ENCODE peak calls at places on chromosome 10, in nine cellular contexts. One of them, this sample, is unnamed.

GRCh38 chr10:60917331-60918280 is 26.4 kb downstream of the RHOBTB1 start:
- DNase-seq in ACHN: no peak
- DNase-seq in lower lobe of right lung: no peak
- DNase-seq in right cardiac atrium: no peak
- DNase-seq in T-helper 2 cell: no peak
- DNase-seq in renal cortical epithelial cell: peak
- DNase-seq in GM23338: no peak
- DNase-seq in hippocampal formation: no peak
- DNase-seq in ELF-1: no peak
- DNase-seq in this sample: no peak

GRCh38 chr10:116548301-116548700 is 2.6 kb downstream of the PNLIP start:
- DNase-seq in ACHN: no peak
- DNase-seq in lower lobe of right lung: no peak
- DNase-seq in right cardiac atrium: no peak
- DNase-seq in T-helper 2 cell: no peak
- DNase-seq in renal cortical epithelial cell: no peak
- DNase-seq in GM23338: no peak
- DNase-seq in hippocampal formation: no peak
- DNase-seq in ELF-1: no peak
- DNase-seq in this sample: no peak

GRCh38 chr10:98134431-98135221 is at the start of gene R3HCC1L:
- DNase-seq in ACHN: peak
- DNase-seq in lower lobe of right lung: peak
- DNase-seq in right cardiac atrium: peak
- DNase-seq in T-helper 2 cell: peak
- DNase-seq in renal cortical epithelial cell: peak
- DNase-seq in GM23338: peak
- DNase-seq in hippocampal formation: peak
- DNase-seq in ELF-1: peak
- DNase-seq in this sample: peak

GRCh38 chr10:33860994-33861393 is 526.5 kb upstream of the NRP1 start:
- DNase-seq in ACHN: no peak
- DNase-seq in lower lobe of right lung: no peak
- DNase-seq in right cardiac atrium: no peak
- DNase-seq in T-helper 2 cell: no peak
- DNase-seq in renal cortical epithelial cell: no peak
- DNase-seq in GM23338: no peak
- DNase-seq in hippocampal formation: no peak
- DNase-seq in ELF-1: no peak
- DNase-seq in this sample: no peak

GRCh38 chr10:24958701-24959392 is 6.4 kb upstream of the PRTFDC1 start:
- DNase-seq in ACHN: no peak
- DNase-seq in lower lobe of right lung: no peak
- DNase-seq in right cardiac atrium: peak
- DNase-seq in T-helper 2 cell: no peak
- DNase-seq in renal cortical epithelial cell: peak
- DNase-seq in GM23338: no peak
- DNase-seq in hippocampal formation: peak
- DNase-seq in ELF-1: no peak
- DNase-seq in this sample: no peak

GRCh38 chr10:71347587-71348395 is 28.7 kb downstream of the SLC29A3 start:
- DNase-seq in ACHN: no peak
- DNase-seq in lower lobe of right lung: no peak
- DNase-seq in right cardiac atrium: no peak
- DNase-seq in T-helper 2 cell: no peak
- DNase-seq in renal cortical epithelial cell: no peak
- DNase-seq in GM23338: no peak
- DNase-seq in hippocampal formation: no peak
- DNase-seq in ELF-1: no peak
- DNase-seq in this sample: no peak

GRCh38 chr10:48224979-48225560 is 49.4 kb downstream of the FRMPD2 start:
- DNase-seq in ACHN: no peak
- DNase-seq in lower lobe of right lung: no peak
- DNase-seq in right cardiac atrium: no peak
- DNase-seq in T-helper 2 cell: no peak
- DNase-seq in renal cortical epithelial cell: peak
- DNase-seq in GM23338: no peak
- DNase-seq in hippocampal formation: no peak
- DNase-seq in ELF-1: no peak
- DNase-seq in this sample: no peak

GRCh38 chr10:71036279-71036535 is 147.8 kb upstream of the PCBD1 start:
- DNase-seq in ACHN: no peak
- DNase-seq in lower lobe of right lung: no peak
- DNase-seq in right cardiac atrium: no peak
- DNase-seq in T-helper 2 cell: no peak
- DNase-seq in renal cortical epithelial cell: no peak
- DNase-seq in GM23338: no peak
- DNase-seq in hippocampal formation: no peak
- DNase-seq in ELF-1: no peak
- DNase-seq in this sample: no peak

GRCh38 chr10:103733002-103733419 is 122.4 kb downstream of the SH3PXD2A start:
- DNase-seq in ACHN: no peak
- DNase-seq in lower lobe of right lung: no peak
- DNase-seq in right cardiac atrium: no peak
- DNase-seq in T-helper 2 cell: no peak
- DNase-seq in renal cortical epithelial cell: no peak
- DNase-seq in GM23338: no peak
- DNase-seq in hippocampal formation: no peak
- DNase-seq in ELF-1: peak
- DNase-seq in this sample: no peak

GRCh38 chr10:121753726-121754476 is 155.7 kb upstream of the FGFR2 start:
- DNase-seq in ACHN: peak
- DNase-seq in lower lobe of right lung: no peak
- DNase-seq in right cardiac atrium: no peak
- DNase-seq in T-helper 2 cell: no peak
- DNase-seq in renal cortical epithelial cell: peak
- DNase-seq in GM23338: peak
- DNase-seq in hippocampal formation: no peak
- DNase-seq in ELF-1: no peak
- DNase-seq in this sample: peak

GRCh38 chr10:15759265-15759664 is 39.5 kb upstream of the ITGA8 start:
- DNase-seq in ACHN: no peak
- DNase-seq in lower lobe of right lung: no peak
- DNase-seq in right cardiac atrium: no peak
- DNase-seq in T-helper 2 cell: no peak
- DNase-seq in renal cortical epithelial cell: no peak
- DNase-seq in GM23338: no peak
- DNase-seq in hippocampal formation: no peak
- DNase-seq in ELF-1: no peak
- DNase-seq in this sample: no peak

GRCh38 chr10:19783721-19784120 is 32.5 kb upstream of the PLXDC2 start:
- DNase-seq in ACHN: no peak
- DNase-seq in lower lobe of right lung: no peak
- DNase-seq in right cardiac atrium: no peak
- DNase-seq in T-helper 2 cell: no peak
- DNase-seq in renal cortical epithelial cell: no peak
- DNase-seq in GM23338: peak
- DNase-seq in hippocampal formation: no peak
- DNase-seq in ELF-1: no peak
- DNase-seq in this sample: no peak

GRCh38 chr10:4344544-4344994 is 481.4 kb upstream of the AKR1E2 start:
- DNase-seq in ACHN: peak
- DNase-seq in lower lobe of right lung: peak
- DNase-seq in right cardiac atrium: peak
- DNase-seq in T-helper 2 cell: no peak
- DNase-seq in renal cortical epithelial cell: peak
- DNase-seq in GM23338: peak
- DNase-seq in hippocampal formation: no peak
- DNase-seq in ELF-1: peak
- DNase-seq in this sample: peak

GRCh38 chr10:71408436-71409225 is 11.9 kb downstream of the CDH23 start:
- DNase-seq in ACHN: no peak
- DNase-seq in lower lobe of right lung: no peak
- DNase-seq in right cardiac atrium: no peak
- DNase-seq in T-helper 2 cell: no peak
- DNase-seq in renal cortical epithelial cell: no peak
- DNase-seq in GM23338: no peak
- DNase-seq in hippocampal formation: no peak
- DNase-seq in ELF-1: no peak
- DNase-seq in this sample: no peak

GRCh38 chr10:14645239-14645960 is 129.3 kb downstream of the FAM107B start:
- DNase-seq in ACHN: no peak
- DNase-seq in lower lobe of right lung: no peak
- DNase-seq in right cardiac atrium: no peak
- DNase-seq in T-helper 2 cell: no peak
- DNase-seq in renal cortical epithelial cell: no peak
- DNase-seq in GM23338: no peak
- DNase-seq in hippocampal formation: no peak
- DNase-seq in ELF-1: no peak
- DNase-seq in this sample: no peak

GRCh38 chr10:12835709-12836108 is 165.8 kb downstream of the CCDC3 start:
- DNase-seq in ACHN: peak
- DNase-seq in lower lobe of right lung: no peak
- DNase-seq in right cardiac atrium: no peak
- DNase-seq in T-helper 2 cell: no peak
- DNase-seq in renal cortical epithelial cell: peak
- DNase-seq in GM23338: no peak
- DNase-seq in hippocampal formation: no peak
- DNase-seq in ELF-1: no peak
- DNase-seq in this sample: no peak

GRCh38 chr10:49387029-49387428 is 8.9 kb downstream of the DRGX start:
- DNase-seq in ACHN: no peak
- DNase-seq in lower lobe of right lung: no peak
- DNase-seq in right cardiac atrium: no peak
- DNase-seq in T-helper 2 cell: no peak
- DNase-seq in renal cortical epithelial cell: no peak
- DNase-seq in GM23338: no peak
- DNase-seq in hippocampal formation: no peak
- DNase-seq in ELF-1: no peak
- DNase-seq in this sample: no peak

GRCh38 chr10:86191166-86191565 is 175.4 kb downstream of the GRID1 start:
- DNase-seq in ACHN: no peak
- DNase-seq in lower lobe of right lung: no peak
- DNase-seq in right cardiac atrium: no peak
- DNase-seq in T-helper 2 cell: no peak
- DNase-seq in renal cortical epithelial cell: no peak
- DNase-seq in GM23338: no peak
- DNase-seq in hippocampal formation: no peak
- DNase-seq in ELF-1: no peak
- DNase-seq in this sample: no peak

GRCh38 chr10:69473304-69473985 is 22.2 kb downstream of the TSPAN15 start:
- DNase-seq in ACHN: no peak
- DNase-seq in lower lobe of right lung: peak
- DNase-seq in right cardiac atrium: no peak
- DNase-seq in T-helper 2 cell: no peak
- DNase-seq in renal cortical epithelial cell: no peak
- DNase-seq in GM23338: no peak
- DNase-seq in hippocampal formation: no peak
- DNase-seq in ELF-1: no peak
- DNase-seq in this sample: no peak

GRCh38 chr10:103881420-103882284 is 26.3 kb upstream of the SH3PXD2A start:
- DNase-seq in ACHN: no peak
- DNase-seq in lower lobe of right lung: no peak
- DNase-seq in right cardiac atrium: no peak
- DNase-seq in T-helper 2 cell: no peak
- DNase-seq in renal cortical epithelial cell: no peak
- DNase-seq in GM23338: no peak
- DNase-seq in hippocampal formation: no peak
- DNase-seq in ELF-1: no peak
- DNase-seq in this sample: no peak

GRCh38 chr10:128526793-128527375 is 400.7 kb upstream of the MKI67 start:
- DNase-seq in ACHN: no peak
- DNase-seq in lower lobe of right lung: no peak
- DNase-seq in right cardiac atrium: no peak
- DNase-seq in T-helper 2 cell: no peak
- DNase-seq in renal cortical epithelial cell: no peak
- DNase-seq in GM23338: no peak
- DNase-seq in hippocampal formation: peak
- DNase-seq in ELF-1: no peak
- DNase-seq in this sample: peak

GRCh38 chr10:114821915-114822770 is 563 bp downstream of the FHIP2A start:
- DNase-seq in ACHN: peak
- DNase-seq in lower lobe of right lung: peak
- DNase-seq in right cardiac atrium: peak
- DNase-seq in T-helper 2 cell: peak
- DNase-seq in renal cortical epithelial cell: no peak
- DNase-seq in GM23338: peak
- DNase-seq in hippocampal formation: peak
- DNase-seq in ELF-1: peak
- DNase-seq in this sample: peak

GRCh38 chr10:75038335-75038734 is 73.1 kb upstream of the SAMD8 start:
- DNase-seq in ACHN: no peak
- DNase-seq in lower lobe of right lung: no peak
- DNase-seq in right cardiac atrium: peak
- DNase-seq in T-helper 2 cell: no peak
- DNase-seq in renal cortical epithelial cell: no peak
- DNase-seq in GM23338: no peak
- DNase-seq in hippocampal formation: no peak
- DNase-seq in ELF-1: peak
- DNase-seq in this sample: no peak

GRCh38 chr10:34538291-34538829 is 276.7 kb downstream of the PARD3 start:
- DNase-seq in ACHN: peak
- DNase-seq in lower lobe of right lung: no peak
- DNase-seq in right cardiac atrium: no peak
- DNase-seq in T-helper 2 cell: no peak
- DNase-seq in renal cortical epithelial cell: peak
- DNase-seq in GM23338: no peak
- DNase-seq in hippocampal formation: no peak
- DNase-seq in ELF-1: peak
- DNase-seq in this sample: no peak

GRCh38 chr10:31977440-31978157 is 49.0 kb upstream of the ARHGAP12 start:
- DNase-seq in ACHN: no peak
- DNase-seq in lower lobe of right lung: no peak
- DNase-seq in right cardiac atrium: no peak
- DNase-seq in T-helper 2 cell: no peak
- DNase-seq in renal cortical epithelial cell: peak
- DNase-seq in GM23338: no peak
- DNase-seq in hippocampal formation: no peak
- DNase-seq in ELF-1: no peak
- DNase-seq in this sample: peak

GRCh38 chr10:15416034-15416433 is 44.9 kb upstream of the FAM171A1 start:
- DNase-seq in ACHN: no peak
- DNase-seq in lower lobe of right lung: no peak
- DNase-seq in right cardiac atrium: no peak
- DNase-seq in T-helper 2 cell: no peak
- DNase-seq in renal cortical epithelial cell: no peak
- DNase-seq in GM23338: no peak
- DNase-seq in hippocampal formation: no peak
- DNase-seq in ELF-1: no peak
- DNase-seq in this sample: no peak

GRCh38 chr10:71161429-71161828 is 50.9 kb upstream of the UNC5B start:
- DNase-seq in ACHN: peak
- DNase-seq in lower lobe of right lung: no peak
- DNase-seq in right cardiac atrium: no peak
- DNase-seq in T-helper 2 cell: no peak
- DNase-seq in renal cortical epithelial cell: peak
- DNase-seq in GM23338: no peak
- DNase-seq in hippocampal formation: no peak
- DNase-seq in ELF-1: no peak
- DNase-seq in this sample: peak

GRCh38 chr10:101007099-101007711 is 7.6 kb downstream of the LZTS2 start:
- DNase-seq in ACHN: no peak
- DNase-seq in lower lobe of right lung: no peak
- DNase-seq in right cardiac atrium: no peak
- DNase-seq in T-helper 2 cell: no peak
- DNase-seq in renal cortical epithelial cell: no peak
- DNase-seq in GM23338: no peak
- DNase-seq in hippocampal formation: no peak
- DNase-seq in ELF-1: no peak
- DNase-seq in this sample: no peak

GRCh38 chr10:74968621-74969019 is 142.2 kb downstream of the KAT6B start:
- DNase-seq in ACHN: no peak
- DNase-seq in lower lobe of right lung: no peak
- DNase-seq in right cardiac atrium: no peak
- DNase-seq in T-helper 2 cell: no peak
- DNase-seq in renal cortical epithelial cell: no peak
- DNase-seq in GM23338: no peak
- DNase-seq in hippocampal formation: no peak
- DNase-seq in ELF-1: peak
- DNase-seq in this sample: no peak

GRCh38 chr10:33506838-33507661 is 172.6 kb upstream of the NRP1 start:
- DNase-seq in ACHN: no peak
- DNase-seq in lower lobe of right lung: no peak
- DNase-seq in right cardiac atrium: no peak
- DNase-seq in T-helper 2 cell: no peak
- DNase-seq in renal cortical epithelial cell: no peak
- DNase-seq in GM23338: no peak
- DNase-seq in hippocampal formation: no peak
- DNase-seq in ELF-1: no peak
- DNase-seq in this sample: no peak

This sample was measured in A673.